ENCODE peak calls at places on chromosomes 5 and 9, in five cellular contexts. V is sciatic nerve; L is KG1; F is activated CD4-positive, alpha-beta T cell treated with anti-CD3 and anti-CD28 coated beads for 24 hours; D is T-helper 2 cell. N is an unnamed sample.

GRCh38 chr5:86968311-86968753 is 299.4 kb upstream of the RASA1 start:
- DNase-seq in D (peak; percentile 45), L (no peak), F (no peak), V (peak; percentile 70), N (no peak)

GRCh38 chr9:109013678-109014145 is 413 bp upstream of the CTNNAL1 start:
- DNase-seq in D (no peak), L (no peak), F (no peak), V (no peak), N (peak; percentile 73)

GRCh38 chr9:124510650-124511425 is 3.6 kb upstream of the NR5A1 start:
- DNase-seq in F (no peak), V (no peak), L (no peak), D (no peak), N (no peak)

GRCh38 chr5:126865299-126865698 is 88.4 kb downstream of the LMNB1 start:
- DNase-seq in D (no peak), F (no peak), L (no peak), V (no peak), N (no peak)

GRCh38 chr5:7673658-7674057 is 177.3 kb downstream of the CFAP90 start:
- DNase-seq in V (no peak), F (no peak), D (no peak), L (no peak), N (no peak)

GRCh38 chr9:73701415-73702057 is 549.9 kb downstream of the ANXA1 start:
- DNase-seq in F (no peak), D (no peak), V (no peak), L (no peak), N (no peak)

GRCh38 chr9:125190371-125190801 is 783 bp upstream of the PPP6C start:
- DNase-seq in F (no peak), D (peak; percentile 50), L (no peak), V (no peak), N (no peak)

GRCh38 chr9:70403166-70403565 is 11.3 kb downstream of the KLF9 start:
- DNase-seq in L (no peak), D (no peak), F (no peak), V (no peak), N (no peak)

GRCh38 chr5:93402451-93402850 is 178.6 kb downstream of the NR2F1-AS1 start:
- DNase-seq in L (no peak), F (no peak), V (no peak), D (no peak), N (no peak)

GRCh38 chr9:124037790-124038189 is 26.2 kb downstream of the LHX2 start:
- DNase-seq in D (no peak), F (no peak), L (no peak), V (no peak), N (peak; percentile 63)

GRCh38 chr9:124752967-124753366 is 18.1 kb downstream of the NR6A1 start:
- DNase-seq in L (no peak), F (no peak), D (no peak), V (no peak), N (no peak)

GRCh38 chr5:156239800-156240199 is 87.2 kb upstream of the SGCD start:
- DNase-seq in L (no peak), V (no peak), F (no peak), D (no peak), N (no peak)

GRCh38 chr5:52948418-52949076 is 40.6 kb upstream of the ITGA2 start:
- DNase-seq in D (peak; percentile 79), V (peak; percentile 64), F (peak; percentile 39), L (peak; percentile 30), N (no peak)

GRCh38 chr9:88049677-88050307 is 75.5 kb upstream of the CDK20 start:
- DNase-seq in F (no peak), D (no peak), V (no peak), L (no peak), N (no peak)

GRCh38 chr5:171155621-171156020 is 153.4 kb upstream of the TLX3 start:
- DNase-seq in V (no peak), L (no peak), F (no peak), D (no peak), N (no peak)

GRCh38 chr5:112077180-112077579 is 320.2 kb upstream of the NREP start:
- DNase-seq in F (no peak), V (no peak), L (no peak), D (peak; percentile 3), N (no peak)

GRCh38 chr5:77816686-77817085 is 40.5 kb upstream of the TBCA start:
- DNase-seq in L (no peak), V (no peak), D (no peak), F (no peak), N (no peak)

GRCh38 chr9:133888048-133888778 is 103.9 kb downstream of the VAV2 start:
- DNase-seq in V (no peak), L (no peak), D (no peak), F (no peak), N (no peak)

GRCh38 chr9:119790022-119790421 is 420.8 kb upstream of the BRINP1 start:
- DNase-seq in F (no peak), L (no peak), D (no peak), V (no peak), N (no peak)

GRCh38 chr5:149979898-149980297 is 19.3 kb downstream of the SLC26A2 start:
- DNase-seq in V (no peak), D (no peak), L (no peak), F (no peak), N (no peak)

GRCh38 chr9:129223551-129224208 is 45.6 kb upstream of the IER5L start:
- DNase-seq in V (no peak), D (no peak), F (no peak), L (no peak), N (peak; percentile 27)

GRCh38 chr5:143085319-143085917 is 315.2 kb downstream of the ARHGAP26 start:
- DNase-seq in F (no peak), V (no peak), L (no peak), D (no peak), N (peak; percentile 90)

GRCh38 chr5:31452314-31452713 is 79.6 kb downstream of the DROSHA start:
- DNase-seq in L (no peak), V (no peak), F (no peak), D (no peak), N (no peak)

GRCh38 chr5:54659651-54660050 is 142.1 kb downstream of the SNX18 start:
- DNase-seq in L (no peak), V (no peak), F (no peak), D (no peak), N (no peak)

GRCh38 chr5:157431544-157432200 is 28.3 kb upstream of the NIPAL4 start:
- DNase-seq in L (peak; percentile 40), F (peak; percentile 19), D (peak; percentile 78), V (no peak), N (peak; percentile 20)

GRCh38 chr9:135590486-135591079 is 29.0 kb downstream of the PAEP start:
- DNase-seq in V (peak; percentile 43), L (no peak), F (no peak), D (no peak), N (no peak)

GRCh38 chr9:133143639-133144141 is 20.0 kb downstream of the GBGT1 start:
- DNase-seq in D (no peak), L (no peak), V (no peak), F (no peak), N (no peak)

GRCh38 chr9:74742792-74743389 is 144.8 kb downstream of the TRPM6 start:
- DNase-seq in F (no peak), L (peak; percentile 1), D (peak; percentile 3), V (no peak), N (no peak)

GRCh38 chr9:98234231-98234825 is 21.1 kb downstream of the TBC1D2 start:
- DNase-seq in V (no peak), D (no peak), F (no peak), L (no peak), N (no peak)

GRCh38 chr5:97192580-97193421 is 9.8 kb upstream of the RIOK2 start:
- DNase-seq in L (no peak), D (no peak), V (no peak), F (no peak), N (no peak)

GRCh38 chr5:176542135-176542595 is 5.0 kb upstream of the RNF44 start:
- DNase-seq in L (peak; percentile 58), F (no peak), V (peak; percentile 70), D (peak; percentile 78), N (no peak)

GRCh38 chr5:92320446-92320845 is 937.3 kb upstream of the ARRDC3 start:
- DNase-seq in D (no peak), V (no peak), L (no peak), F (no peak), N (no peak)

GRCh38 chr5:172768573-172769323 is 2.2 kb downstream of the DUSP1 start:
- DNase-seq in L (no peak), V (peak; percentile 49), F (no peak), D (no peak), N (no peak)

GRCh38 chr5:149217096-149217801 is 54.4 kb upstream of the AFAP1L1 start:
- DNase-seq in V (no peak), L (no peak), F (no peak), D (no peak), N (peak; percentile 68)

GRCh38 chr9:91773166-91773565 is 176.9 kb downstream of the ROR2 start:
- DNase-seq in F (no peak), D (no peak), V (no peak), L (no peak), N (no peak)

GRCh38 chr5:124276166-124276565 is 470.3 kb downstream of the ZNF608 start:
- DNase-seq in L (no peak), V (no peak), D (no peak), F (no peak), N (no peak)

GRCh38 chr5:40052812-40053211 is 626.9 kb upstream of the PTGER4 start:
- DNase-seq in F (no peak), V (no peak), L (no peak), D (no peak), N (no peak)

GRCh38 chr9:14037331-14037730 is 276.6 kb downstream of the NFIB start:
- DNase-seq in V (no peak), D (no peak), F (no peak), L (no peak), N (no peak)

GRCh38 chr5:157956271-157956885 is 97.4 kb upstream of the CLINT1 start:
- DNase-seq in D (peak; percentile 3), V (no peak), F (no peak), L (no peak), N (no peak)

N was measured in NCI-H524 treated with DMSO at 0.1 percent for 48 hours.